ENCODE peak calls at places on chromosomes 5 and 9, in five cellular contexts. F, Y, M, H and X are unnamed samples.

GRCh38 chr9:135079676-135080075 is 7.8 kb upstream of the OLFM1 start:
- DNase-seq in F (no peak), Y (no peak), M (no peak), H (no peak), X (no peak)

GRCh38 chr9:131446276-131446675 is 52.4 kb downstream of the PRRC2B start:
- DNase-seq in F (no peak), Y (no peak), M (no peak), H (no peak), X (no peak)

GRCh38 chr9:110157812-110158629 is 49.9 kb downstream of the C9orf152 start:
- DNase-seq in F (no peak), Y (no peak), M (no peak), H (no peak), X (no peak)

GRCh38 chr5:179239256-179240135 is 105.8 kb downstream of the ADAMTS2 start:
- DNase-seq in F (no peak), Y (no peak), M (no peak), H (no peak), X (no peak)

GRCh38 chr5:128412145-128412930 is 125.7 kb downstream of the FBN2 start:
- DNase-seq in F (no peak), Y (no peak), M (no peak), H (no peak), X (no peak)

GRCh38 chr5:8958602-8959001 is 587.3 kb downstream of the SEMA5A start:
- DNase-seq in F (no peak), Y (no peak), M (no peak), H (no peak), X (no peak)

GRCh38 chr9:136081113-136081825 is 13.8 kb downstream of the NACC2 start:
- DNase-seq in F (peak; percentile 60), Y (no peak), M (no peak), H (no peak), X (no peak)

GRCh38 chr5:144195443-144195842 is 24.8 kb downstream of the KCTD16 start:
- DNase-seq in F (no peak), Y (no peak), M (peak; percentile 41), H (no peak), X (no peak)

GRCh38 chr5:73973135-73973534 is 347.1 kb downstream of the ARHGEF28 start:
- DNase-seq in F (no peak), Y (no peak), M (no peak), H (no peak), X (no peak)

GRCh38 chr5:127092690-127093089 is 19.4 kb upstream of the C5orf63 start:
- DNase-seq in F (no peak), Y (no peak), M (peak; percentile 66), H (no peak), X (no peak)

GRCh38 chr5:3333836-3334235 is 261.8 kb upstream of the IRX1 start:
- DNase-seq in F (no peak), Y (no peak), M (no peak), H (no peak), X (no peak)

GRCh38 chr5:56269216-56269927 is 36.2 kb upstream of the ANKRD55 start:
- DNase-seq in F (peak; percentile 54), Y (no peak), M (peak; percentile 40), H (no peak), X (peak; percentile 69)

GRCh38 chr5:101346906-101347305 is 443.8 kb upstream of the ST8SIA4 start:
- DNase-seq in F (no peak), Y (no peak), M (no peak), H (no peak), X (no peak)

GRCh38 chr5:163496286-163496685 is 9.1 kb upstream of the MAT2B start:
- DNase-seq in F (no peak), Y (no peak), M (peak; percentile 63), H (no peak), X (no peak)

GRCh38 chr9:35726876-35727438 is 5.0 kb downstream of the TLN1 start:
- DNase-seq in F (no peak), Y (no peak), M (peak; percentile 35), H (no peak), X (no peak)

DNA sequence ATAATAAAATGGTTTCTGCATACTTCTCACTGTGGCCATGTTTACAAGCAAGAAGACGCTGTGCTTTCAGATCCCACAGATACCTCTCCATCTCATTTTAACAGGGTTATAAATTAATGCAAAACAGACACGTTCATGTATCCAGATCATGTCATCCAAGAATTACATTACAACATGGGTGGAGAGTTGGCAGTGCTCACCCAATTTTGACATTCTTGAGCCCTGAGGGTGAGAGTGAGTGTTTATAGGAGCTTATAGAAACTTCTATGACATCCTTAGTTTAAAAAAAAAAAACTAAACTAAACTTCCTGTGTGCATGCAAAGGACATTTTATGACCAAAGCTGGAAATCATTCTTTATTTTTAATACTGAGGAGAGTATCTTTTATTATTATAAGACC is 9.1 kb downstream of the PRKACG start:
- DNase-seq in F (no peak), Y (no peak), M (peak; percentile 59), H (no peak), X (peak; percentile 23)
- TF ChIP-seq CTCF in F (no peak), Y (no peak), M (no peak), H (no peak), X (no peak)

GRCh38 chr5:67011422-67011821 is 185.2 kb downstream of the CD180 start:
- DNase-seq in F (no peak), Y (no peak), M (no peak), H (no peak), X (no peak)
- H3K4me3 ChIP-seq in F (no peak overlapping the region), Y (no peak overlapping the region), M (peak overlapping the region; percentile 39), H (no peak overlapping the region), X (no peak overlapping the region)

GRCh38 chr5:172939045-172939444 is 20.2 kb upstream of the RPL26L1 start:
- DNase-seq in F (peak; percentile 37), Y (no peak), M (peak; percentile 39), H (no peak), X (no peak)
- TF ChIP-seq CTCF in F (peak; percentile 38), Y (no peak), M (peak; percentile 38), H (no peak), X (peak; percentile 22)

DNA sequence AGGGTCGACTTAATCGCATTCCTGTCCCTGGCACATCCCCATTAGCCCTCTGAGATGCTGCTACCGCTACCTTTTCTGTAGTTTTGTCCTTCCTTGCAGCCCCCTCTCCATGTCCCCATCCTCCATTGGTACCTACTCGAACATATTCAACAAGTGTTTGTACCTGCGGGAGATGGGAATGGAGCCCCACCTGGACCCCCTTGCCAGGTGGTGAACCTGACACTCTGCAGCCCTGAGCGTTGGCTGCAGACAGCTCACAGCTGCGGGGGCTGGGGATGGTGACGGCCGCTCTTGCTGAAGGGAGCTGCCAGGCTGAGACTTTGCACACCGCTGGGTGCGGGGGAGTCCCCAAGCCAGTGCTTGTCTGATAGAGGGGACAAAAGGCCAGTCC is 96.3 kb upstream of the DAP start:
- DNase-seq in F (no peak), Y (no peak), M (no peak), H (no peak), X (peak; percentile 45)
- H3K4me3 ChIP-seq in F (no peak overlapping the region), Y (no peak overlapping the region), M (no peak overlapping the region), H (no peak overlapping the region), X (no peak overlapping the region)

DNA sequence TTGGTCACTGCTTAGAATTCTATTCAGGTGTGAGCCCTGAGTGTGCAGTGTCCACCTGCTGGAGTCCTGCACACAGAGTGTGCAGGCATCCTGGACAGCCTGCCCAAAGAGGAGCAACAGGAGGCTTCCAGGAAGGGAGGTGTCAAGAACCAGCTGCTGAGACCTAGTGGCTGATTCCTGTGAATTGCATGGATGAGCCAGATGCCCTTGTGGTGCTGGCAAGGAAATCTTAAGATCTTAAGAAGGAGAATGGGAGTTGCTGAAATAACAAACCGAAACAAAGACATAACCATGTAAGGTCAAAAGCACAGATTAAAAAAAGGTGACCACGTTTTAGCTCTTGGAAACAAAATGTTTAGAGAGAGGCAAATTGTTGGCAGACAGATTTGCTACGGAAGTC is 29.3 kb upstream of the RPS23 start:
- DNase-seq in F (no peak), Y (no peak), M (no peak), H (no peak), X (no peak)
- TF ChIP-seq CTCF in F (no peak), Y (no peak), M (no peak), H (no peak), X (no peak)

GRCh38 chr9:93057703-93058356 is 671 bp upstream of the SUSD3 start:
- DNase-seq in F (no peak), Y (no peak), M (no peak), H (peak; percentile 12), X (no peak)
- H3K4me3 ChIP-seq in F (no peak overlapping the region), Y (no peak overlapping the region), M (no peak overlapping the region), H (no peak overlapping the region), X (no peak overlapping the region)

DNA sequence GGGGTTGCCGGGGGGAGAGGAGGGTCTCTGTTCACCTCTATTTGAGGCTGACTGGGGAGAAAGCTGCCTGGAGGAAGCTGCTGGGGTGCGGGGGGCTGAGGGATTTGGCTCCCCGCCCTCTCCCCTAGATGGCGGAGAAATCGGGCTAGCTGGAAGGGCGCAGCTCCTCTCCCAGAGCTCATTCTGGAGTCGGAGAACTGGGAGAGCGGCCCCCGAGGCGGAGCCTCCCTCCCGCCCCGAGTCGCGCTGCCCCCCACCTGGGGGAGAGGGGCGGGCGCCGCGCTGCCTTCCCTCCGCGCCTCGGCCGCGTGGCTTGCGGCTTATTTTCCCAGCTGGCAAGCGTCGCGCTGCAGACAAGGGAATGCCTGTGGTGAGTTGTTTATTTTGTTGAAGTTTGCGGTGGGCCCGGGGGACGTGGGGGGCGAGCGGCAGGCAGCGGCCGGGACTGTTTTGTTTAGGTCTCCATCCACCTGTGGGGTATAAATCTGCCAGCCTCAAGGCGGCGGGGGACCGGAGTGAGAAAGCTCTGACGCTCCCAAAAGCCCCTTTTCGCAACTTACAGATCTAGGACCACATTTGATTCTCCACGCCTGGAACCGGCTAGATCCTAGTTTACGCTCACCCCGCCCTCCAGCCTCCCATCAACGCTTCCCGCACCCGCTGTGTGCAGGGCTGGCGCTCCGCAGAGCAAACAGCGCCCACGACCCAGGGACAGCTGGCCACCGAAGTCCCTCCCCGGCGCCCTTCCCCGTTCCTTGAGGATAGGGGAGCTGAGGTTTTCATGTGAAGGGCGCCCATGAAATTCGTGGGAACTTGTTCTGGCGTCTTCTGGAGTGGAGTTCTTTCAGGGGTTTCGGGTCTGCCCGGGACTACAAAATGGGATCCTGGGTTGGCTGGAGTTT is 4.0 kb upstream of the RGMB start:
- DNase-seq in F (peak; percentile 50), Y (no peak), M (peak; percentile 53), H (peak; percentile 48), X (peak; percentile 48)
- TF ChIP-seq CTCF in F (peak; percentile 23), Y (no peak), M (no peak), H (peak; percentile 12), X (no peak)

DNA sequence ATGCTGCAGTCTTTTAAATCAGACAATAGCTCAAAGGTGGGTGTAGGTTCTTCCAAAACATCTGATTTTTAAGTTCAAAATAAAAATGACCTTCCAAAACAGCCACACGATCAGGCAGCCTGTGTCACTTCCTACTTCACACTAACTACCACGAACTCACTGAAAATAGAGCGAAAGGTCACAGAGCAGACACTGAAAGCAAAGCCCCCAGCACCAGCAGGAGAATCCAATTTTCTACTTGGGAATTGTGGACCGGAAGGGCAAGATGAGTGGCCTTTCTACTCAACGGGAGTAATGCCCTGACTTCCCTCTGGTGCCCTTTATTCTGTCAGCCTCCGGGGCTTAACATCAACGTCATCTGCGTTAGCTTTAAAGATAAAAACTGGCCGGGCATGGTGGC is 107.8 kb upstream of the FAM120A start:
- DNase-seq in F (no peak), Y (no peak), M (no peak), H (no peak), X (no peak)
- H3K4me3 ChIP-seq in F (no peak overlapping the region), Y (no peak overlapping the region), M (no peak overlapping the region), H (no peak overlapping the region), X (no peak overlapping the region)